ENCODE peak calls at places on chromosomes 2 and 18, in four cellular contexts. I, E, Z and X are unnamed samples.

GRCh38 chr2:219706823-219707281 is 79.4 kb downstream of the SLC4A3 start:
- DNase-seq in I (no peak), Z (no peak), E (no peak), X (no peak)

GRCh38 chr2:11121099-11121822 is 34.0 kb upstream of the SLC66A3 start:
- DNase-seq in Z (no peak), I (no peak), E (no peak), X (no peak)

GRCh38 chr2:168192839-168193616 is 54.4 kb downstream of the STK39 start:
- DNase-seq in E (no peak), Z (no peak), I (no peak), X (no peak)

GRCh38 chr18:51726614-51727013 is 529.1 kb upstream of the MEX3C start:
- DNase-seq in Z (no peak), E (peak), I (no peak), X (no peak)

GRCh38 chr2:98295721-98296414 is 50.4 kb upstream of the CNGA3 start:
- DNase-seq in Z (no peak), E (no peak), I (no peak), X (no peak)

GRCh38 chr18:23529597-23529996 is 26.3 kb downstream of the RMC1 start:
- DNase-seq in E (no peak), I (no peak), Z (peak), X (peak)

GRCh38 chr2:84223191-84223590 is 235.9 kb downstream of the SUCLG1 start:
- DNase-seq in E (no peak), Z (peak), I (no peak), X (no peak)

GRCh38 chr2:203327582-203327917 is 644 bp upstream of the ABI2 start:
- DNase-seq in E (no peak), Z (no peak), I (no peak), X (no peak)

GRCh38 chr2:107801498-107801897 is 25.2 kb upstream of the RGPD4 start:
- DNase-seq in I (no peak), Z (no peak), E (no peak), X (no peak)

GRCh38 chr2:238114851-238115660 is 14.9 kb downstream of the ESPNL start:
- DNase-seq in I (no peak), Z (no peak), E (no peak), X (no peak)

GRCh38 chr2:98543842-98544241 is 64.5 kb downstream of the COA5 start:
- DNase-seq in I (no peak), E (no peak), Z (no peak), X (no peak)

GRCh38 chr2:72131371-72131891 is 16.2 kb downstream of the CYP26B1 start:
- DNase-seq in I (no peak), Z (no peak), E (no peak), X (peak)

GRCh38 chr2:233400961-233401360 is 46.7 kb downstream of the DGKD start:
- DNase-seq in E (no peak), Z (no peak), I (no peak), X (no peak)

GRCh38 chr2:233402346-233402745 is 48.1 kb downstream of the DGKD start:
- DNase-seq in I (no peak), Z (no peak), E (no peak), X (no peak)

GRCh38 chr2:233406865-233407264 is 52.6 kb downstream of the DGKD start:
- DNase-seq in I (no peak), Z (no peak), E (no peak), X (no peak)

GRCh38 chr2:233402774-233403173 is 48.5 kb downstream of the DGKD start:
- DNase-seq in I (no peak), Z (no peak), E (no peak), X (no peak)

GRCh38 chr2:233404227-233404626 is 49.9 kb downstream of the DGKD start:
- DNase-seq in E (peak), Z (peak), I (no peak), X (no peak)
- TF ChIP-seq CTCF in E (peak), Z (peak), I (peak), X (peak)

GRCh38 chr2:113272463-113272862 is 6.3 kb downstream of the PAX8 start:
- DNase-seq in Z (no peak), E (no peak), I (no peak), X (no peak)

GRCh38 chr2:113276216-113276905 is 2.4 kb downstream of the PAX8 start:
- DNase-seq in E (no peak), I (no peak), Z (no peak), X (no peak)

GRCh38 chr2:113274427-113274826 is 4.3 kb downstream of the PAX8 start:
- DNase-seq in I (no peak), Z (no peak), E (no peak), X (no peak)

GRCh38 chr2:113275556-113276215 is 3.0 kb downstream of the PAX8 start:
- DNase-seq in I (no peak), Z (no peak), E (no peak), X (no peak)

GRCh38 chr2:113273031-113273551 is 5.6 kb downstream of the PAX8 start:
- DNase-seq in E (peak), I (no peak), Z (no peak), X (no peak)
- TF ChIP-seq CTCF in E (no peak), I (peak), Z (peak), X (no peak)

GRCh38 chr18:12283256-12283655 is 24.8 kb upstream of the TUBB6 start:
- DNase-seq in Z (peak), I (no peak), E (no peak), X (no peak)
- TF ChIP-seq CTCF in Z (peak), I (no peak), E (peak), X (no peak)

GRCh38 chr18:3059272-3059671 is 46.3 kb upstream of the LPIN2 start:
- DNase-seq in E (no peak), Z (no peak), I (no peak), X (no peak)

GRCh38 chr18:3058328-3059191 is 45.6 kb upstream of the LPIN2 start:
- DNase-seq in I (no peak), Z (no peak), E (no peak), X (no peak)

GRCh38 chr18:3060667-3061580 is 48.0 kb upstream of the LPIN2 start:
- DNase-seq in Z (no peak), I (no peak), E (peak), X (no peak)

GRCh38 chr18:3062798-3063563 is 50.0 kb upstream of the LPIN2 start:
- DNase-seq in E (peak), I (peak), Z (peak), X (peak)

DNA sequence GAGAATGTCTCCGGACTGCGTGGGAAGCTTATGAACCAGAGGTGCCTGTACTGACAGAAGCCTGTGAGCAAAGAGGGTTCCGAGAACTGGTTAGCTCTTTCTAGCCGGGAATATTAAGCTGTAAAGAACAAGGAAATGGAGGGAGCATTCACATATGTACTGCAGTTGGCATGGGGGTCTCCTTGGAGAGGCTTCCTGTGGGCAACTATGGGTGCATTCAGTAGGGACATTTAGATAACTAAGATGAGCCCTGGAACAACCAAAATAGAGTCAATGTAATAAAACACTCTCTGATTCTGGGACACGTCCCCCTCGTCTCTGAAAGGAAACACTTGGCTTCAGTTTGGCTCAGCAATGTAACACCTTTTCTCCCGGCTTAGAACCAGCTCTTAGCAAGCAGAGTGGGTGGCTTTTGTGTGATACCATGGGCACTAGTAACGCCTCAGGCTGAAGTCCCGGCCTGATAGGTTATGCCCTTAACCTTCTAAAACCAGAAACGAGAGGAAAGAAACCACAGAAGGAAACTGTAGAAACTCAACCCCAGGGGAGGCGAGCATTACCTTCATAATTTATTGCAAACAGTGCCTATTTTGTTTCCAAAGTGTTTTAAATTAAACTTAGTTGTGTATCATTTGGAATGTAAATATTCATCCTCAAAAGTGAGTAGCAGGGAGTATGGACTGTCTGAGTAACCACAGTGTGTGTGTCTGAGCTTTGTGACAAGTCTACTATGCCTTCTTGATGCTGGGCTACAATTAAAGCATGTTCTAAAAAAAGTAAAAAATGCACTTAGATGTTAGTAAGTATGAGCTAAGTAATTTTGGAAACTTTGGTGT is 48.9 kb upstream of the LPIN2 start:
- DNase-seq in I (no peak), E (no peak), Z (no peak), X (no peak)
- TF ChIP-seq CTCF in I (no peak), E (no peak), Z (no peak), X (no peak)

GRCh38 chr2:196468394-196468793 is 171.1 kb upstream of the CCDC150 start:
- DNase-seq in I (no peak), Z (no peak), E (no peak), X (no peak)
- TF ChIP-seq CTCF in I (no peak), Z (no peak), E (no peak), X (no peak)

DNA sequence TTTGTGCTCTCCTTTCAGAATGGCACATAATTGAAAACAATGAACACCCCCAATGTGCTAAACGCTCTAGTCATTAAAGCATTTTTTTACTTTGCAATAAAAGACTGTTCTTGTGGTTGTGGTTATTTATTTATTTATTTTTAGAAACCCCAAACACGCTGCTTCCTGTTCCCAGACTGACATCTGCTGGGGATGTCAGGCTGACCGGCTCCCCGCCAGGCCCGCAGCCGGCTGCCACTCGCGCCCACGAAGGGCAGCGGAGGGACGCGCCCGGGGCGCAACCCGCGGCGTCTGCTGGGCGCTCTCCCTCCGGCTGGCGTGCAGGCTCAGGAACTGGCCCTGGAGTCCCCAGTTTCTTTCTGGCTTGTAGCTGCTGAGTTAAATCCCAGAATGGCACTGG is 83.1 kb upstream of the SP3 start:
- DNase-seq in Z (no peak), I (no peak), E (peak), X (no peak)
- TF ChIP-seq CTCF in Z (peak), I (no peak), E (peak), X (peak)